ENCODE peak calls at places on chromosome 11, in nine cellular contexts. R is GM23338, T is pancreas, E is neural progenitor cell, M is transverse colon, C is esophagus muscularis mucosa, L is suprapubic skin, Z is spleen, P is DND-41. S is an unnamed sample.

GRCh38 chr11:1134848-1135445 is 22.8 kb upstream of the MUC5AC start:
- DNase-seq in P (no peak), L (no peak), C (no peak), T (no peak), E (no peak), M (no peak), R (no peak), Z (no peak), S (no peak)

GRCh38 chr11:132448334-132448995 is 1078.0 kb downstream of the NTM start:
- DNase-seq in E (no peak), R (peak), Z (no peak), C (no peak), L (no peak), P (peak), T (no peak), M (no peak), S (no peak)

GRCh38 chr11:111589114-111589513 is 13.1 kb upstream of the SIK2 start:
- DNase-seq in M (no peak), R (no peak), E (no peak), T (no peak), Z (no peak), L (no peak), P (no peak), C (no peak), S (no peak)

GRCh38 chr11:65781152-65781961 is 581 bp upstream of the AP5B1 start:
- DNase-seq in E (peak), Z (peak), P (no peak), C (no peak), L (peak), T (peak), R (peak), M (peak), S (peak)

GRCh38 chr11:77842451-77843121 is 21.6 kb downstream of the AAMDC start:
- DNase-seq in R (no peak), M (no peak), Z (no peak), C (no peak), E (no peak), L (no peak), P (no peak), T (no peak), S (no peak)

GRCh38 chr11:43130616-43131015 is 181.2 kb upstream of the API5 start:
- DNase-seq in M (no peak), T (no peak), L (no peak), E (peak), P (no peak), Z (no peak), C (no peak), R (peak), S (no peak)

GRCh38 chr11:18321622-18321990 is 334 bp downstream of the HPS5 start:
- DNase-seq in R (peak), Z (no peak), P (no peak), C (no peak), T (no peak), E (no peak), L (no peak), M (no peak), S (no peak)

GRCh38 chr11:78202733-78203167 is 14.0 kb downstream of the USP35 start:
- DNase-seq in Z (peak), R (no peak), T (no peak), M (no peak), L (no peak), E (no peak), C (no peak), P (peak), S (no peak)

GRCh38 chr11:115642660-115643059 is 138.4 kb upstream of the CADM1 start:
- DNase-seq in C (no peak), R (no peak), P (no peak), L (no peak), Z (no peak), T (no peak), M (no peak), E (no peak), S (no peak)

GRCh38 chr11:72848846-72849466 is 34.7 kb downstream of the ATG16L2 start:
- DNase-seq in M (no peak), Z (no peak), L (no peak), R (peak), E (peak), P (peak), T (no peak), C (no peak), S (no peak)

GRCh38 chr11:706439-706956 is 467 bp downstream of the EPS8L2 start:
- DNase-seq in E (no peak), M (peak), C (no peak), T (peak), P (no peak), Z (no peak), R (no peak), L (no peak), S (no peak)

GRCh38 chr11:114085965-114086364 is 26.5 kb downstream of the ZBTB16 start:
- DNase-seq in M (peak), T (peak), R (no peak), C (no peak), E (no peak), Z (no peak), P (no peak), L (no peak), S (no peak)

GRCh38 chr11:66421492-66422205 is 814 bp downstream of the NPAS4 start:
- DNase-seq in T (peak), P (peak), E (peak), R (peak), M (peak), C (peak), Z (peak), L (peak), S (peak)

DNA sequence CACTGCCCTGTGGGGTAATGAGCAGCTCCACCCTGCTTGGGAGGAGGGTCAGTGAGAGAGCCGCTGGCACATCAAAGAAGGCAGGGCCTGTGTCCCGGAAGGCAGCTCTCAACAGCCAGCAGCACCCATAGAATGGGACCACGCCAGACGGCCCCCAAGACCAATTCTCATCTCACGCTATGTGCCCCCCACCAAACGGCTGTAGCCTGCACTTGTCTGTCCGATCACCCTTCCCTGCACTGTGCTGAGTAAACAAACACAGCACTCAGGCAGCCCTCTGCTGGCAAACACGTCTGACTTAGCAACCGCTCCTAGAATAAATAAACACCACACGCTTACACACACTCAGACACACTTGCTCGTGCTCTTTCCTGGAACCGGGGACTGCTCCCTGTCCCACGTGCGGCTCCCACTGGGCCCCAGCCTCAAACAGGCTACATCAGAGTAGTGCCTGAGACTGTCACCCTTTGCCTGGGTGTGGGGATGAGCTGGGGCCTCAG is 53.2 kb upstream of the CDON start:
- DNase-seq in L (peak), E (peak), M (peak), P (no peak), R (peak), T (peak), C (no peak), Z (peak), S (peak)
- H3K27ac ChIP-seq in L (peak), E (no peak), M (peak), P (no peak), R (no peak), T (peak), C (peak), Z (no peak), S (peak)

GRCh38 chr11:117248341-117248740 is 15.9 kb downstream of the RNF214 start:
- DNase-seq in L (no peak), M (no peak), T (no peak), Z (no peak), P (no peak), C (no peak), E (no peak), R (no peak), S (no peak)
- H3K27ac ChIP-seq in L (no peak), M (no peak), T (no peak), Z (no peak), P (no peak), C (no peak), E (no peak), R (no peak), S (no peak)

DNA sequence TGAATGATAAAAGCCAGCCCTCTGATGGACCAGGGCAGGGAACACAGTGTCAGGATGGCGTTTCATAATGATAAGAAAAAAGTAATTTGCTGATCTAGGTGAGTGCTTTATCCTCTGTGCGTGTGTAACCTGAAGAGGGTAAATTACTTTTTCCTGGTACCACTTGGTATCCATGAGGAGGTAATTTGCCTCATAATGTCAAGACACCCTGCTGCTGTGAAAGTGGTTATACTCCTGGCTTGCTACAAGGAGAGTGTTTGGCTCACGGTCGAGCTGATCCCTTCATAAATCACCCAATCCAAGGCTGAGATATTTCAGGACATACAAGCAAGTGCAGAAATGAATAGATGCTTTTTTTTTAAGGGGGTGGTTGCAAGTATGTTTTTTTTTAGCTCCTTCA is 207.2 kb upstream of the PGR start:
- DNase-seq in T (no peak), P (no peak), R (peak), Z (no peak), M (no peak), E (no peak), L (no peak), C (no peak), S (no peak)
- H3K27ac ChIP-seq in T (no peak), P (no peak), R (no peak), Z (no peak), M (no peak), E (no peak), L (no peak), C (no peak), S (no peak)

DNA sequence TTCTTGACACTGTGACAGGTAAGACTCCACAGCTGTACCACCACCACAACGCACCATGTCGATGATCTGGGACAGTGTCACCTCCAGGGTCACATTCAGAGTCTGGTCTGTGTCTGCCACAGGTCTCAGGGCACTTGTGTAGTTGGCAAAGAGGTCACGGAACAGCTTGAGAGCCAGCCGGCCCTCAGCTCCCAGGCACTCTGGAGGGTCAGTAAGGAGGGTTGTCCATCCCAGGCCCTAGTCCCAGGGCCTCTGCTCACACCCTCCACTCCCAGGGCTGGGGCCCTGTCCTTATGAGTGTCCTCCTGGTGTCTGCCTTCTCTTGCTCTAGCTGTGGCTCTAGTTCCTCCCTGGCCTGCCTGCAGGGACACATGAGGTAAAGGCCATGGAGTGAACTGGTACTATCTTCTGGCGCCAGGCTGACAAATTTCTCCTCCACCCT is 1.4 kb downstream of the CHRNA10 start:
- DNase-seq in R (no peak), L (no peak), M (no peak), T (no peak), C (no peak), Z (no peak), P (no peak), E (no peak), S (no peak)
- H3K27ac ChIP-seq in R (no peak), L (no peak), M (no peak), T (no peak), C (no peak), Z (no peak), P (no peak), E (no peak), S (no peak)

GRCh38 chr11:96234866-96235441 is 108.0 kb downstream of the MAML2 start:
- DNase-seq in P (no peak), R (no peak), L (no peak), C (no peak), M (no peak), T (no peak), Z (no peak), E (no peak), S (no peak)
- H3K27ac ChIP-seq in P (no peak), R (no peak), L (no peak), C (peak), M (peak), T (no peak), Z (peak), E (no peak), S (peak)

GRCh38 chr11:44368886-44369285 is 58.9 kb upstream of the ALX4 start:
- DNase-seq in L (no peak), C (no peak), Z (no peak), E (no peak), T (no peak), M (no peak), P (no peak), R (no peak), S (no peak)
- H3K27ac ChIP-seq in L (no peak), C (no peak), Z (no peak), E (no peak), T (no peak), M (no peak), P (no peak), R (no peak), S (no peak)

DNA sequence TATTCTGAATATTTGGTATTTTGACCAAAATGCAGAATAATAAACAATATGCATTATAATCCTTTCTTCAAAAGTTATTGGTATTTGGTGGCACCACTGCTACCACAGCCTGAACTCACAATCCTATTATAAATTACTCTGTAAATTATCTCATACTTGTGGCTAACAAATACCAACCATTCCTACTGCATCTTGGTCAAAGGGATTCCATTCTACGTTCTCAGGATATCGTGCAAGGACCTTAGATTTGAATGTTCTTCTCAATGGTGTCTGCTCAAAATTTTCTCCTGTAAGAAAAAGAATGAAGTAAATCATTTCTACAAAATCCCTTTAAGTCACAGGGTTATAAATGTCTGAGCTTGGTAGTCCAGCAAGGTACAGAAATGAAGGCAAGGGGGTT is 58.7 kb downstream of the DENND5A start:
- DNase-seq in C (no peak), L (no peak), Z (no peak), E (no peak), M (no peak), R (no peak), P (no peak), T (no peak), S (no peak)
- H3K27ac ChIP-seq in C (no peak), L (no peak), Z (no peak), E (peak), M (no peak), R (no peak), P (no peak), T (no peak), S (no peak)

DNA sequence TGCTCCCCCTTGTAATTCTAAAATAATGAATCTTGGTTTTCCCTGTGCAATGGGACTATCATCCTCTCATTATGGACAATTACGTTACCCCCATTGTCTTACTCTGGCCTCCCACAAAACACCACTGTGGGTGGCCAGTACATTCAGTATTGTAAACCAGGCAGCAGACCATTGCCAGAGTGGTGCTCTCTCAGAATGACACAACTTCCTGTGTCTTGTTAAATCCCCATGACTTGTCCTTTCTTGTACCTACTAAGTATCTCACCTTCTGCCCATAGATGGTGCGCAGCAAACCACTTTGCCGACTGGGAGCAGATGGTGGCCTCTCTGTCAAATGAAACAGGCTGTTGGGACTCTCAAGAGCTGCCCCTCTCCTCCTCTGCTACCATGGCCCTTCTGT is 287.1 kb upstream of the RAG2 start:
- DNase-seq in C (peak), E (no peak), T (no peak), P (no peak), R (no peak), Z (no peak), M (no peak), L (no peak), S (no peak)
- H3K27ac ChIP-seq in C (no peak), E (no peak), T (no peak), P (no peak), R (no peak), Z (no peak), M (no peak), L (no peak), S (no peak)

GRCh38 chr11:12066056-12066798 is 44.2 kb upstream of the MICAL2 start:
- DNase-seq in Z (no peak), L (peak), M (peak), P (no peak), T (no peak), E (no peak), C (no peak), R (no peak), S (no peak)

GRCh38 chr11:12066799-12067508 is 43.4 kb upstream of the MICAL2 start:
- DNase-seq in Z (no peak), M (peak), T (no peak), C (no peak), R (peak), L (peak), P (no peak), E (peak), S (no peak)

GRCh38 chr11:12063251-12063650 is 47.1 kb upstream of the MICAL2 start:
- DNase-seq in P (no peak), C (no peak), M (no peak), T (no peak), E (no peak), L (no peak), Z (no peak), R (no peak), S (no peak)

GRCh38 chr11:12064136-12064953 is 46.0 kb upstream of the MICAL2 start:
- DNase-seq in T (no peak), E (no peak), R (no peak), P (no peak), Z (no peak), L (peak), C (no peak), M (no peak), S (no peak)

DNA sequence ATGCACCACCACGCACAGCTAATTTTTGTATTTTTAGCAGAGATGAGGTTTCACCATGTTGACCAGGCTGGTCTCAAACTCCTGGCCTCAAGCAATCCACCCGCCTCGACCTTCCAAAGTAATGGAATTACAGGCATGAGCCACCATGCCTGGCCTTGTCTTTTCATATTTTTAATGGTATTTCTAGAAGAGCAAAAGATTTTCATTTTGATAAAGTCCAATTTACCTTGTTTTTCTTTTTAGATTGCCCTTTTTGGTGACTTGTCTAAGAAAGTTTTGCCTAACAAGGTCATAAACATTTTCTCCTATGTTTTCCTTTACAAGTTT is 45.5 kb upstream of the MICAL2 start:
- DNase-seq in P (no peak), E (no peak), L (no peak), R (no peak), Z (no peak), T (no peak), M (no peak), C (no peak), S (no peak)
- H3K27ac ChIP-seq in P (no peak), E (no peak), L (no peak), R (no peak), Z (no peak), T (no peak), M (no peak), C (no peak), S (no peak)

DNA sequence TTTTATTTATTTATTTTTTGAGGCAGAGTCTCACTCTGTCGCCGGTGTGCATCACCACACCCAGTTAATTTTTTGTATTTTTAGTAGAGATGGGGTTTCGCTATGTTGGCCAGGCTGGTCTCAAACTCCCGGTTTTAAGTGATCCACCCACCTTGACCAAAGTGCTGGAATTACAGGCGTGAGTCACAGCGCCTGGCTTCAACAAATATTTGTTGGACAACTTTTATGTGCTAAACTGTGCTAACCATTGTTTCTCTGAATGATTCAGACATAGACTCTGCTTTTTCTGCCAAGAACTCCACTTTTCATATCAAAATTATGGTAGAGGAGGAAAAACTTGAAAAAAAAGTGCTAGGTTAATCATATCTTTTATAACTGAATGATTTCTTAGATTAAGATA is 36.3 kb downstream of the MMP7 start:
- DNase-seq in T (no peak), P (no peak), Z (no peak), C (no peak), L (no peak), M (peak), R (no peak), E (no peak), S (no peak)
- H3K27ac ChIP-seq in T (no peak), P (no peak), Z (no peak), C (no peak), L (no peak), M (no peak), R (no peak), E (no peak), S (no peak)

S was measured in coronary artery.